ENCODE peak calls at places on chromosomes 3 and 15, in six cellular contexts. Z is psoas muscle, V is neuronal stem cell, R is spleen, O is aorta, M is mammary epithelial cell. H is an unnamed sample.

GRCh38 chr3:71753716-71754609 is at the start of gene GPR27:
- DNase-seq in Z (peak; percentile 53), V (no peak), R (peak; percentile 84), O (no peak), M (peak; percentile 35), H (peak; percentile 11)

GRCh38 chr15:65323071-65323511 is 18.6 kb downstream of the RNU5B-1 start:
- DNase-seq in Z (peak; percentile 46), V (no peak), R (no peak), O (no peak), M (no peak), H (peak; percentile 23)

GRCh38 chr3:128456776-128457715 is 9.6 kb downstream of the DNAJB8 start:
- DNase-seq in Z (no peak), V (no peak), R (no peak), O (no peak), M (no peak), H (no peak)

GRCh38 chr15:66819084-66819483 is 117.0 kb downstream of the SMAD6 start:
- DNase-seq in Z (no peak), V (no peak), R (no peak), O (no peak), M (no peak), H (no peak)

GRCh38 chr3:143429628-143430514 is 310.3 kb downstream of the CHST2 start:
- DNase-seq in Z (no peak), V (no peak), R (no peak), O (no peak), M (no peak), H (no peak)

GRCh38 chr3:191882289-191882688 is 421.3 kb downstream of the PYDC2 start:
- DNase-seq in Z (no peak), V (no peak), R (no peak), O (no peak), M (peak; percentile 8), H (no peak)

GRCh38 chr15:40320931-40321371 is 2.5 kb upstream of the INAFM2 start:
- DNase-seq in Z (no peak), V (no peak), R (peak; percentile 58), O (peak; percentile 59), M (peak; percentile 46), H (peak; percentile 94)

GRCh38 chr3:111610612-111611054 is 15.5 kb upstream of the ZBED2 start:
- DNase-seq in Z (no peak), V (no peak), R (no peak), O (no peak), M (peak; percentile 99), H (no peak)

GRCh38 chr15:89129123-89129815 is 41.0 kb downstream of the ABHD2 start:
- DNase-seq in Z (peak; percentile 71), V (no peak), R (peak; percentile 88), O (no peak), M (peak; percentile 29), H (peak; percentile 43)

GRCh38 chr15:57747206-57747605 is 40.7 kb downstream of the POLR2M start:
- DNase-seq in Z (peak; percentile 59), V (no peak), R (no peak), O (peak; percentile 57), M (no peak), H (no peak)

GRCh38 chr3:197811343-197811742 is 20.3 kb downstream of the LRCH3 start:
- DNase-seq in Z (no peak), V (no peak), R (no peak), O (peak; percentile 62), M (peak; percentile 86), H (peak; percentile 69)

GRCh38 chr3:170222647-170223541 is 670 bp downstream of the PRKCI start:
- DNase-seq in Z (no peak), V (peak; percentile 20), R (no peak), O (peak; percentile 58), M (peak; percentile 51), H (peak; percentile 52)

DNA sequence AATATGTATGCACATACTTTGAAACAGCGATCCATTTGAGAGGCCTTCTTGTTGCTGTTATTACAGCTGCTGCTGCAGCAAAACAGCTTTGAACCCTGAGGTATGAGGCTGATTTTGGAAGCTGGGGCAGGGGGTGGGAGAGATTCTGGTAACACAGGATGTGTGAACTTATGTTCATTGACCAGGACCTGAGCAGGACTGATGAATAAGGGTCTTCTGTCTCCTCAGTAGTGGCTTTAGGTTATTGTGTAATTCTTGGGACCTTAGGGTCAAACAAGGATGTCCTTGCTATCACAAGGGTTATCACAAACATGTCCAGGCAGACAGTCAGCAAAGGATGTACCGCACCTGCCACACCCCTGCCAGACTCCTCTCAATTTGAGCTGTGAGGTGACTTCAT is 41.6 kb downstream of the CTDSPL start:
- DNase-seq in Z (no peak), V (no peak), R (no peak), O (no peak), M (no peak), H (no peak)
- H3K4me1 ChIP-seq in Z (peaks cover 16% of the 10 kb centered on the region), V (peaks cover 35% of the 10 kb centered on the region), R (peaks cover 20% of the 10 kb centered on the region), O (peaks cover 20% of the 10 kb centered on the region), M (peaks cover 10% of the 10 kb centered on the region), H (peaks cover 2% of the 10 kb centered on the region)

GRCh38 chr3:178986456-178986855 is 85.2 kb downstream of the ZMAT3 start:
- DNase-seq in Z (no peak), V (no peak), R (no peak), O (no peak), M (no peak), H (peak; percentile 4)

GRCh38 chr3:178989821-178990220 is 81.8 kb downstream of the ZMAT3 start:
- DNase-seq in Z (no peak), V (no peak), R (no peak), O (no peak), M (no peak), H (no peak)

GRCh38 chr3:178987745-178988144 is 83.9 kb downstream of the ZMAT3 start:
- DNase-seq in Z (no peak), V (no peak), R (no peak), O (no peak), M (no peak), H (no peak)

GRCh38 chr3:178990293-178990692 is 81.3 kb downstream of the ZMAT3 start:
- DNase-seq in Z (no peak), V (no peak), R (no peak), O (no peak), M (no peak), H (no peak)
- H3K9me3 ChIP-seq in Z (peaks cover 33% of the 10 kb centered on the region), V (peaks cover 11% of the 10 kb centered on the region), R (peaks cover 5% of the 10 kb centered on the region), O (peaks cover 9% of the 10 kb centered on the region), M (peaks cover 35% of the 10 kb centered on the region), H (peaks cover 21% of the 10 kb centered on the region)

GRCh38 chr3:152301745-152302181 is 33.0 kb downstream of the MBNL1 start:
- DNase-seq in Z (no peak), V (no peak), R (no peak), O (no peak), M (no peak), H (no peak)

GRCh38 chr3:152304160-152304559 is 35.4 kb downstream of the MBNL1 start:
- DNase-seq in Z (no peak), V (no peak), R (no peak), O (no peak), M (no peak), H (no peak)

GRCh38 chr3:152305075-152305474 is 36.3 kb downstream of the MBNL1 start:
- DNase-seq in Z (no peak), V (no peak), R (no peak), O (no peak), M (no peak), H (no peak)

GRCh38 chr3:152300029-152300764 is 31.5 kb downstream of the MBNL1 start:
- DNase-seq in Z (no peak), V (no peak), R (no peak), O (no peak), M (no peak), H (no peak)

DNA sequence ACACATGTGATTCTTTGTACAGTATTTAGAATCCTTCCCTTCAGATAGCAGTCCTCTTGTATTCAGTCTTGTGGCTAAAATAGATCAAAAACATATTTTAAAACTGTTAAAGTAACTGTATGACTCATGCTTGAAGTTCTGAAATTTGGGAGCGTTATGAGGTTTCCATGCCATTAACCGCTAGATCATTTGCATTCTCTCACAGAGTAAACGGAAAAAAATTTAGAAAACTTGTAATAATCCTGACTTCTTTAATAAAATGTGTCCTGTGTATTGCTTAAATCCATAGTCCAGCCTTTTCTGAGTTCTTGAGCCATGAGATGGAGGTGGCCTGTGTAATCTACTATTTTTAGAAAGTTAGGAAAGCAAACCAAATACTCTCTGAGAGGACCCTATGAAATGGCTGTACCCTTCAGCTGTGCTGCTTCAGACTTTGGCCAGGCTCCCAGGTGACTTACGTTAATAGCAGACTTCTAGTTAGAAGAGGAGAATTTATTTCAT is 33.8 kb downstream of the MBNL1 start:
- DNase-seq in Z (peak; percentile 70), V (no peak), R (no peak), O (peak; percentile 66), M (peak; percentile 32), H (peak; percentile 25)
- H3K36me3 ChIP-seq in Z (no peaks in the 10 kb centered on the region), V (no peaks in the 10 kb centered on the region), R (no peaks in the 10 kb centered on the region), O (no peaks in the 10 kb centered on the region), M (no peaks in the 10 kb centered on the region), H (peaks cover 7% of the 10 kb centered on the region)

DNA sequence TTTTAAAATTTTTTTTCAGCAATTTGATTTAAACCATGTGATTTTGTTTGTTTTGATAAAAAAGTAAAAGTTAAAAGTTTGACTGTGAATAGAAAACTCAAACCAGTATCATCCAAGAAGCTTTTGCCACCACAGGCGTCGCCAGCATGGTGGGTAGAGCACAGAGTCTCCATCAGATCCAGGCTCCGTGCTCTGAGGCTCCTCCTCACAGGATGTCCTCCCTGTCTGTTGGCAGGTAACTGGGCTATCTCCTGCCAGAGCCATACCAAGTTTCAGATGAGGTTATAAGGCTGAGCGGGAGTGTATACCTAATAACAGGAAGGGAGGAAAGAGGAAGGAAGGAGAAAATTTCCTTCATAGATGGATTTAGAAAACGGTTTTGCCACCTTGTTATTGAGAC is 28.8 kb downstream of the CTDSPL start:
- DNase-seq in Z (no peak), V (no peak), R (no peak), O (no peak), M (no peak), H (no peak)
- H3K4me1 ChIP-seq in Z (peaks cover 19% of the 10 kb centered on the region), V (peaks cover 2% of the 10 kb centered on the region), R (peaks cover 11% of the 10 kb centered on the region), O (peaks cover 7% of the 10 kb centered on the region), M (peaks cover 8% of the 10 kb centered on the region), H (peaks cover 4% of the 10 kb centered on the region)

DNA sequence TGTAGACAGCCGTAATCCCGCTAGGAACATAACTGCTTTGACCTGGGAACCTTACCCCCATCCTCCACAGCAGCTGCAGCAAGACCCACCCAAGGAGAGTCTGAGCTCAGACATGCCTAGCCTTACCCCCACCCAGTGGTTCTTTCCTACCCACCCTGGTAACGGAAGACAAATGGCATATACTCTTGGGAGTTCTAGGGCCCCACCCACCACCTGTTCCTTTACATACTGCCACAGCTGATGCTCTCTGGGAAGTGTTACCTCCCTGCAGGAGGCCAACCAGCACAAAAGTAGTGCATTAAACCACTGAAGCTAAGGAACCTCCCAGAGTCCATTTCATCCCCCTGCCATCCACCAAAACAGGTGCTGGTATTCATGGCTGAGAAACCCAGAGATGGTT is 50.6 kb upstream of the AZI2 start:
- DNase-seq in Z (no peak), V (no peak), R (no peak), O (no peak), M (no peak), H (no peak)
- H3K9me3 ChIP-seq in Z (peaks cover 35% of the 10 kb centered on the region), V (no peaks in the 10 kb centered on the region), R (no peaks in the 10 kb centered on the region), O (peaks cover 3% of the 10 kb centered on the region), M (no peaks in the 10 kb centered on the region), H (peaks cover 17% of the 10 kb centered on the region)

DNA sequence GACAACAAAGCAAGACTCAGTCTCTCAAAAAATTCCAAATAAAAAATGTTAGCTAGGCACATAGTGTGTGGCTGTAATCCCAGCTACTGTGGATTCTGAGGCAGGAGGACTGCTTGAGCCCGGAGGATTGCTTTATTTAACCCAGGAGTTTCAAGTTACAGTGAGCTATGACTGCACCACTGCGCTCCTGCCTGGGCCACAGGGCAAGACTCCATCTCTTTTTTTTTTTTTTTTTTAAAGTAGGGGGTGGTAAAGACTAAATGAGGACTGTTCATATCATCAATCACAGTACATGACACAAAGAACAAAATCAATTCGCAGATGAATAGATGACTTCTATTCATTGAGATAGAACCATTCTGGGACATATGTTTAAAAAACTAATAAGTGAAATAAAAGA is 48.1 kb downstream of the ACAP2 start:
- DNase-seq in Z (no peak), V (no peak), R (no peak), O (no peak), M (no peak), H (no peak)
- H3K36me3 ChIP-seq in Z (no peaks in the 10 kb centered on the region), V (no peaks in the 10 kb centered on the region), R (no peaks in the 10 kb centered on the region), O (no peaks in the 10 kb centered on the region), M (peaks cover 3% of the 10 kb centered on the region), H (no peaks in the 10 kb centered on the region)

GRCh38 chr3:123349201-123349535 is 99.7 kb downstream of the ADCY5 start:
- DNase-seq in Z (no peak), V (no peak), R (peak; percentile 36), O (no peak), M (no peak), H (no peak)
- H3K4me1 ChIP-seq in Z (no peaks in the 10 kb centered on the region), V (peaks cover 6% of the 10 kb centered on the region), R (no peaks in the 10 kb centered on the region), O (peaks cover 2% of the 10 kb centered on the region), M (peaks cover 5% of the 10 kb centered on the region), H (no peaks in the 10 kb centered on the region)

H was measured in A673.